ENCODE peak calls at places on chromosome 19, in four cellular contexts. One of them, this sample, is unnamed.

GRCh38 chr19:19488041-19488874 is 27.1 kb downstream of the TSSK6 start:
- DNase-seq in aorta: no peak
- DNase-seq in fibroblast of mammary gland: peak
- DNase-seq in A549: no peak
- DNase-seq in this sample: peak

GRCh38 chr19:45767410-45767880 is 1.6 kb downstream of the SIX5 start:
- DNase-seq in aorta: peak
- DNase-seq in fibroblast of mammary gland: peak
- DNase-seq in A549: peak
- DNase-seq in this sample: peak

GRCh38 chr19:1259206-1259872 is 9.8 kb upstream of the CIRBP start:
- DNase-seq in aorta: peak
- DNase-seq in fibroblast of mammary gland: peak
- DNase-seq in A549: peak
- DNase-seq in this sample: peak

GRCh38 chr19:44303976-44304568 is 753 bp downstream of the ZNF235 start:
- DNase-seq in aorta: no peak
- DNase-seq in fibroblast of mammary gland: peak
- DNase-seq in A549: peak
- DNase-seq in this sample: peak

GRCh38 chr19:504634-505033 is 2.7 kb upstream of the TPGS1 start:
- DNase-seq in aorta: no peak
- DNase-seq in fibroblast of mammary gland: no peak
- DNase-seq in A549: no peak
- DNase-seq in this sample: no peak

GRCh38 chr19:39099341-39099740 is 15.2 kb downstream of the ACP7 start:
- DNase-seq in aorta: no peak
- DNase-seq in fibroblast of mammary gland: no peak
- DNase-seq in A549: no peak
- DNase-seq in this sample: no peak

GRCh38 chr19:35228177-35228930 is at the start of gene FAM187B:
- DNase-seq in aorta: no peak
- DNase-seq in fibroblast of mammary gland: no peak
- DNase-seq in A549: no peak
- DNase-seq in this sample: no peak

GRCh38 chr19:57830071-57830602 is at the start of gene ZNF587B:
- DNase-seq in aorta: peak
- DNase-seq in fibroblast of mammary gland: peak
- DNase-seq in A549: no peak
- DNase-seq in this sample: peak

GRCh38 chr19:55316646-55317045 is 8.5 kb downstream of the TMEM150B start:
- DNase-seq in aorta: no peak
- DNase-seq in fibroblast of mammary gland: no peak
- DNase-seq in A549: no peak
- DNase-seq in this sample: no peak

GRCh38 chr19:990119-990571 is 6.0 kb downstream of the WDR18 start:
- DNase-seq in aorta: no peak
- DNase-seq in fibroblast of mammary gland: no peak
- DNase-seq in A549: no peak
- DNase-seq in this sample: no peak

GRCh38 chr19:9937001-9937411 is 691 bp upstream of the OLFM2 start:
- DNase-seq in aorta: no peak
- DNase-seq in fibroblast of mammary gland: no peak
- DNase-seq in A549: no peak
- DNase-seq in this sample: no peak

This sample was measured in EH.